ENCODE peak calls at places on chromosomes 7 and 10, in four cellular contexts. W is stomach, I is transverse colon, X is suprapubic skin. Z is an unnamed sample. For H3K27me3, the result is how much of the 10 kb centered on the place peaks cover.

GRCh38 chr7:152752513-152752912 is 7.0 kb upstream of the ACTR3B start:
- DNase-seq in W (no peak), I (no peak), X (no peak), Z (no peak)

GRCh38 chr10:21336476-21337170 is 188.9 kb downstream of the SKIDA1 start:
- DNase-seq in W (no peak), I (no peak), X (peak), Z (no peak)

GRCh38 chr7:68440870-68441269 is 1157.4 kb upstream of the AUTS2 start:
- DNase-seq in W (no peak), I (no peak), X (no peak), Z (no peak)

GRCh38 chr7:99171731-99172130 is 27.8 kb upstream of the SMURF1 start:
- DNase-seq in W (no peak), I (no peak), X (no peak), Z (no peak)

GRCh38 chr10:109374215-109374614 is 549.1 kb downstream of the XPNPEP1 start:
- DNase-seq in W (no peak), I (no peak), X (no peak), Z (no peak)

GRCh38 chr7:50284296-50284695 is 20.2 kb upstream of the IKZF1 start:
- DNase-seq in W (no peak), I (no peak), X (no peak), Z (no peak)

GRCh38 chr10:10831085-10831484 is 186.6 kb upstream of the CELF2 start:
- DNase-seq in W (no peak), I (peak), X (no peak), Z (peak)

GRCh38 chr7:149778696-149779501 is 5.5 kb upstream of the ZNF467 start:
- DNase-seq in W (no peak), I (no peak), X (no peak), Z (no peak)

GRCh38 chr7:157528785-157529341 is 192.1 kb downstream of the DNAJB6 start:
- DNase-seq in W (peak), I (no peak), X (peak), Z (no peak)

GRCh38 chr7:123352957-123353356 is 153.2 kb upstream of the SLC13A1 start:
- DNase-seq in W (no peak), I (no peak), X (no peak), Z (no peak)

GRCh38 chr7:70582921-70583895 is 548.7 kb upstream of the GALNT17 start:
- DNase-seq in W (no peak), I (no peak), X (no peak), Z (no peak)

GRCh38 chr7:22549667-22550513 is 49.9 kb upstream of the STEAP1B start:
- DNase-seq in W (no peak), I (no peak), X (no peak), Z (no peak)

GRCh38 chr7:75655536-75655935 is 83.2 kb downstream of the HIP1 start:
- DNase-seq in W (no peak), I (no peak), X (no peak), Z (no peak)

GRCh38 chr7:114416089-114416990 is 1.7 kb downstream of the FOXP2 start:
- DNase-seq in W (no peak), I (no peak), X (no peak), Z (no peak)

GRCh38 chr7:150804802-150805201 is 4.2 kb downstream of the TMEM176A start:
- DNase-seq in W (no peak), I (no peak), X (no peak), Z (no peak)

GRCh38 chr7:101782886-101783285 is 34.5 kb upstream of the CUX1 start:
- DNase-seq in W (no peak), I (no peak), X (no peak), Z (no peak)

GRCh38 chr10:65602182-65602865 is 1323.5 kb upstream of the LRRTM3 start:
- DNase-seq in W (no peak), I (no peak), X (no peak), Z (no peak)

GRCh38 chr10:24703700-24704099 is 20.0 kb downstream of the ARHGAP21 start:
- DNase-seq in W (no peak), I (no peak), X (no peak), Z (peak)

GRCh38 chr7:6705959-6706665 is 635 bp downstream of the ZNF12 start:
- DNase-seq in W (peak), I (peak), X (no peak), Z (no peak)

GRCh38 chr7:108030536-108030935 is 27.6 kb upstream of the LAMB1 start:
- DNase-seq in W (no peak), I (no peak), X (no peak), Z (no peak)

GRCh38 chr7:75980126-75980864 is 14.1 kb downstream of the TMEM120A start:
- DNase-seq in W (peak), I (peak), X (no peak), Z (no peak)

GRCh38 chr7:28558236-28558635 is 145.9 kb downstream of the CREB5 start:
- DNase-seq in W (no peak), I (no peak), X (no peak), Z (no peak)

GRCh38 chr7:113936982-113937381 is 18.2 kb upstream of the PPP1R3A start:
- DNase-seq in W (no peak), I (no peak), X (no peak), Z (no peak)

GRCh38 chr7:156998988-156999610 is 11.4 kb downstream of the MNX1 start:
- DNase-seq in W (peak), I (no peak), X (peak), Z (no peak)

GRCh38 chr7:92872701-92873100 is 36.3 kb upstream of the CDK6 start:
- DNase-seq in W (no peak), I (no peak), X (no peak), Z (no peak)

GRCh38 chr10:13788320-13788600 is 201.5 kb downstream of the PRPF18 start:
- DNase-seq in W (no peak), I (no peak), X (no peak), Z (no peak)

GRCh38 chr10:22658745-22659410 is 55.5 kb downstream of the PIP4K2A start:
- DNase-seq in W (no peak), I (no peak), X (no peak), Z (no peak)

GRCh38 chr10:22657028-22657427 is 57.4 kb downstream of the PIP4K2A start:
- DNase-seq in W (no peak), I (no peak), X (no peak), Z (no peak)

GRCh38 chr10:22655312-22655973 is 58.9 kb downstream of the PIP4K2A start:
- DNase-seq in W (no peak), I (no peak), X (no peak), Z (no peak)

GRCh38 chr10:22657566-22658190 is 56.7 kb downstream of the PIP4K2A start:
- DNase-seq in W (no peak), I (no peak), X (no peak), Z (no peak)

DNA sequence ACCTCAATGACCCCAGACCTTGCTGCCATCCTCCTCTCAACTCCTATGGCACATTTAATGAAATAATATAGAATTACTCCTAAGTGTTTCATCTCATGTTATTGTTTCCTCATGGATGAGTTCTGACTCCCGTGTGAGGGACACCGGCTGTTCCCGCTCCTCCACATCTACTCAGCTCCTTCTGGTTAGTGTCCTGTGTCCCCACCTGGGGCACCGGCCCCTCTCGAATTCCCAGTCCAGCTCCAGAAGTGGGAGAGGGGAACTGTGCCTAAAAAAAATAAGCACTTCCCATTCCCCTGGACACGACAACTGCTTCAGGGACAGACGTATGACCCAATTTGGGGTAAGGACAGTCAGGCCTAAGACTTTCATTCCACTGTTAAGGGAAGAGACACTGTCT is 58.3 kb downstream of the PIP4K2A start:
- DNase-seq in W (no peak), I (no peak), X (no peak), Z (no peak)
- H3K27me3 ChIP-seq in W (under half), I (under half), X (under half), Z (under half)

DNA sequence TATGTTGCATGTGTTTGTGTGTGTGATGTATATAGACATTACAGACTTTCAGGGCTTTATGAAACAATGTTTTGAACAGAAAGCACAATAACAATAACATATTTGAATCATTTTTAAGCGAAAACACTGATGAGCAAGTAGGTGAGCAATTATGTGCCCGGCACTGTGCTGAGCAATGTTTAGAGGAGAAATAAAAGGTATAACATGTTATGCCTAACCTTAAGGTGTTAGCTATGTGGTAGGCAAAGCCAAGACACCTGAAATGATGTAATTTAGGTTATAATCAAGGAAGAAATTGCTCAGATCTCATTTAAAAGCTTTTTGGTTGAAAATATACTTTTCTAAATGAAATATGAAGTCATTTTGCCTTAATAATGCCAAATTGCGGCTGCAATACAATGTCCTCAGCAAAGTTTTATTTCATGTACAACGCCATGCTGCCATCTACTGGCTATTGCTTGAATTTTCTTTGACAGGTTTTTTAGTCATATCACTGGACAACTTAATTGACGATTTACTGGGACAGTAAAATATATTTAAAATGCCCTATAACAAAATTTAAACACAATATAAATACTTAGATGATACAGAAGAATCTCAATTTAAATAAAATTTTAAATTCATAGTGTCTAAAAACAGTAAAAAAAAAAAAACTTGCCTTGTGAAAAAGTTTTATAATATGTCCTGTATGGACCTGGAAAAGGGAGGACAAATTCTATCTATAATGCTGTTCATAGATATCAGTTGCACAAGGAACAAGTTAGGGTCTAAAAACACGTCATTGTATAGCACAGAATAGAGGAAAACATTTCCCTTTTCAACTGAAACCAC is 131.1 kb upstream of the CDK1 start:
- DNase-seq in W (no peak), I (peak), X (no peak), Z (no peak)
- TF ChIP-seq EP300 in W (no peak), I (no peak), X (no peak), Z (no peak)

DNA sequence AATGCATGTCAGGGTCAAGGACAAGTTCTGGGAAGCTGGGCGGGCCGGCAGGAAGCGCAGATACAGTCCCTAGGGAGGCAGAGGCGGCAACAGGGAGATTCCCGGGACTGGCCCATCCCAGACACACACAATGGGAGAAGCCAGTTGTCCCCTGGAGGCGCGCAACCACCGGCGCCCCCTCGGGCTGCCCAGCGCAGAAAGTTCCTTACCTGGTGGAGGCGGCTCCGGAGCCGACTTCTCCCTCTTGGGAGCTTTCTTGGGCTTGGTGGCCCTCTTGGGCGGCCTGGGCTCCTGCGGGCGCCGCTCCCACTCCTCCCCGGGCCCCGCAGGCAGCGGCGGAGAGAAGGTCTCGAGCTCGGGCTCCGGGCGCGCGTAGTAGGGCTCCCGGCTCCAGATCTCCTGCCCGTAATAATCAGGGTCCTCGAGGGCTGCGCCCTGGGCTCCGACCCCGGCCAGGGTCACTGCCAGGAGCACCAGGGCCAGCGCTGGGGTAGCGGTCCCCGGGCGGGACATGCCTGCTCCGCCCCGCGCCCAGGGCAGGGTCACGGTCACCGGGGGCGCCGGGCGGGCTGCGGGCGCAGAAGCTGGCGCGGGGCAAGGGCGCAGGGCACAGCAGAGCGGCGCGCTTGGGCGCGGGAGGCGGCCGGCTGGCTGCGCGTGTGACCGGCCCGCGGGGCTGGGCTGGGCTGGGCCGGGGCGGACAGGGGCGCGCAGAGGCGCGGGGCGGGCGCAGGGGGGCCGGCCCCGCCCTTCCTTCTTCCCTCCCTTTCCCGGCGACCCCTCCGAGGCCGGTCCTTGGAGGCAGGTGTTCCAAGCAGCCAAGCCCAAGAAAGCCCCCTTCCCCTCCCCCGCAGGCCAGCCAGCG is at the start of gene CPXM2:
- DNase-seq in W (no peak), I (no peak), X (no peak), Z (no peak)
- H3K27me3 ChIP-seq in W (under half), I (under half), X (under half), Z (under half)

DNA sequence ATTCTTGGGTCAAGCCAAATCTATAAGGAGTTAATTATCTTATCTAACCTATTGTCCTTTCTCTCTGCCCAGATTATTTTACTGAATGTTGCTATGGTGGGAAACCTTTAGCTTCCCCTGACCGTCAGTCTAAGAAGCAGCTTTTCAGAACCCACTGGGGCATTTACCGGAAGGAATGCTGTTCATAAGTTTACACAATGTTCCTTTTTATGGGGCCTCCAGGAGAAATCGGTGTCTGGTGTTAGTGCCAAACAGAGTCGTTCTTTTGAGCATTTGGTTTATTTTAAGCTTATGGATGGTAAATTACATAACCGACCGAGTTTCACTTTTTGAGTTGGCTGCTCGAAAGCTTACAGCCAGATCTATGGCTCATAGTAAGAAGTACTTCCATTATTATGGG is 111.9 kb downstream of the CACNB2 start:
- DNase-seq in W (no peak), I (no peak), X (no peak), Z (no peak)
- TF ChIP-seq EP300 in W (no peak), I (no peak), X (no peak), Z (no peak)

DNA sequence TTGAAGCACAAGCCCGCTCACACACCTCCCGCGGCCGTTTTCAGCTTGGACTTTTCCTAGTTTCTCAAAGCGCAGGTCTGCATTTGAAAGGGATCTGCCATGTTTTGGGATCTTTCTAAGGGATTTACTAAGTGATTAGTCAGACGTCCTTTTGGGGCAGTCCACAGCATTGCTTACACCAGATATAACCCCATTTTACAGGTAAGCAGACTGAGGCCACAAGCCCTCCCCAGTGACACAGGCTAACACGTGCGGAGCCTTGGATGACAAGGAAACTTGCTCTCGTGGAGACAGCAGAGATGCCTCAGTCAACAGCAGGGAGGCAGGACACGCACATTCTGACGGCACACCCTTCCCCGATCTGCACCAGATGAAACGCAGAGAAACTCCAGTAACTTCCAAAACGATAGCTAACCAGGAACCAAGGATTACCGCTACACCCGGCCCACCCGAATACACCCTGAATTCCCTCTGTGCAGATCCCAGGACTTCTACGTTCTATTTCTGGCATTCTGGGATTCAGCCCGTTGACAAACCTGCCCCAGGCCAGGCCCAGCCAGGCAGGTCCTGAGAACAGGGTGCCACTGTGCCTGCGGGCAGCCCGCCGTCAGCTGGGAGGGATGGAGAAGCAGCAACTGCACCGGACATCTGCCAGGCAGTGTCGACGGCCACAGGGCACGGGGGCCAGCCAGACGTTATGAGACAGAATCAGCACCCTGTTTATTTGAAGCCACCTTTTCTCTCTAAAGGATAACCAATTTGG is 27.9 kb downstream of the FOXL3 start:
- DNase-seq in W (no peak), I (no peak), X (no peak), Z (no peak)
- H3K27me3 ChIP-seq in W (under half), I (under half), X (under half), Z (under half)

GRCh38 chr10:19546224-19546623 is 270.0 kb upstream of the PLXDC2 start:
- DNase-seq in W (no peak), I (no peak), X (no peak), Z (no peak)

GRCh38 chr10:19549503-19549902 is 266.7 kb upstream of the PLXDC2 start:
- DNase-seq in W (no peak), I (no peak), X (no peak), Z (no peak)
- TF ChIP-seq EP300 in W (no peak), I (no peak), X (no peak), Z (no peak)

GRCh38 chr10:132890301-132890700 is 52.1 kb downstream of the CFAP46 start:
- DNase-seq in W (no peak), I (no peak), X (peak), Z (no peak)
- H3K27me3 ChIP-seq in W (under half), I (under half), X (half or more), Z (under half)

GRCh38 chr10:102460836-102461186 is 9.5 kb upstream of the C10orf95 start:
- DNase-seq in W (no peak), I (no peak), X (no peak), Z (no peak)
- TF ChIP-seq EP300 in W (no peak), I (no peak), X (no peak), Z (no peak)

Z was measured in tibial nerve.